ENCODE peak calls at places on chromosomes 6 and 20, in seven cellular contexts. U, G, Y, O, K, P and A are unnamed samples.

GRCh38 chr6:108940741-108941140 is 92.5 kb downstream of the ARMC2 start:
- DNase-seq in U (no peak), G (no peak), Y (no peak), O (no peak), K (no peak), P (no peak), A (no peak)

GRCh38 chr20:59812286-59813125 is 120.9 kb downstream of the SYCP2 start:
- DNase-seq in U (no peak), G (no peak), Y (no peak), O (no peak), K (no peak), P (no peak), A (peak; percentile 81)

GRCh38 chr20:25032478-25033183 is 25.3 kb downstream of the ACSS1 start:
- DNase-seq in U (no peak), G (no peak), Y (peak; percentile 61), O (no peak), K (no peak), P (no peak), A (no peak)

GRCh38 chr20:57772349-57772964 is 62.6 kb upstream of the PMEPA1 start:
- DNase-seq in U (peak; percentile 36), G (no peak), Y (peak; percentile 76), O (no peak), K (no peak), P (peak; percentile 91), A (no peak)

GRCh38 chr6:95741001-95741400 is 163.7 kb downstream of the MANEA start:
- DNase-seq in U (no peak), G (no peak), Y (no peak), O (no peak), K (no peak), P (no peak), A (no peak)

GRCh38 chr6:17393335-17394191 is at the start of gene CAP2:
- DNase-seq in U (peak; percentile 78), G (peak; percentile 42), Y (peak; percentile 88), O (no peak), K (no peak), P (peak; percentile 55), A (no peak)

GRCh38 chr6:49565261-49565660 is 14.8 kb downstream of the C6orf141 start:
- DNase-seq in U (no peak), G (no peak), Y (no peak), O (no peak), K (no peak), P (no peak), A (no peak)

GRCh38 chr6:82608365-82608764 is 244.7 kb downstream of the TPBG start:
- DNase-seq in U (no peak), G (no peak), Y (peak; percentile 31), O (no peak), K (no peak), P (no peak), A (no peak)

GRCh38 chr20:56748476-56749377 is 119.6 kb downstream of the TFAP2C start:
- DNase-seq in U (no peak), G (no peak), Y (no peak), O (no peak), K (no peak), P (no peak), A (no peak)

GRCh38 chr6:11008821-11009220 is 35.3 kb downstream of the ELOVL2 start:
- DNase-seq in U (no peak), G (no peak), Y (no peak), O (no peak), K (no peak), P (peak; percentile 27), A (no peak)

GRCh38 chr20:43569282-43569681 is 10.5 kb downstream of the SGK2 start:
- DNase-seq in U (no peak), G (no peak), Y (no peak), O (no peak), K (no peak), P (no peak), A (no peak)

GRCh38 chr20:10793741-10794140 is 119.9 kb upstream of the JAG1 start:
- DNase-seq in U (no peak), G (peak; percentile 36), Y (no peak), O (no peak), K (no peak), P (no peak), A (peak; percentile 55)

GRCh38 chr20:474581-474980 is 12.2 kb upstream of the TBC1D20 start:
- DNase-seq in U (no peak), G (no peak), Y (no peak), O (no peak), K (no peak), P (no peak), A (no peak)

GRCh38 chr6:73504160-73504559 is 16.7 kb downstream of the EEF1A1 start:
- DNase-seq in U (no peak), G (no peak), Y (no peak), O (no peak), K (no peak), P (no peak), A (no peak)
- H3K36me3 ChIP-seq in U (no peaks in the 10 kb centered on the region), G (no peaks in the 10 kb centered on the region), Y (peaks cover 21% of the 10 kb centered on the region), O (peaks cover 58% of the 10 kb centered on the region), K (no peaks in the 10 kb centered on the region), P (peaks cover 12% of the 10 kb centered on the region), A (peaks cover 18% of the 10 kb centered on the region)

DNA sequence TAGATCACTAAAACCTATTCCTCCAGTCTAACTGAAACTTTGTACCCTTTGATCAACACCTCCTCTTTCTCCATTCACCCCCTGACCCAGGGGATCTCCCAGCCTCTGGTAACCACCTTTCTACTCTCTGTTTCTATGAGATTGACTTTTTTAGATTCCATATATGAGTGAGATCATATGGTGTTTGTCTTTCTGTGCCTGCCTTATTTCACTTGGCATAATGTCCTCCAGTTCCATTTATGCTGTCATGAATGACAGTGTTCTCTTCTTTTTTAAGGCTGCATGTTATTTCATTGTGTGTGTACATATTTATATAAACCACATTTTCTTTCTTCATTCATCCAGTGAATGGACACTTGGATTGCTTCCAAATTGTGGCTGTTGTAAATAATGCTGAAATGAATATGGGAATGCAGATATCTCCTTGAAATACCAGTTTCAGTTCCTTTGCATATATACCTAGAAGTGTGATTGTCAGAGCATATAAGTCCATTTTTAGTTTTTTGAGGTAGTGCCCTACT is 57.7 kb downstream of the DHX35 start:
- DNase-seq in U (no peak), G (no peak), Y (no peak), O (no peak), K (peak; percentile 69), P (no peak), A (no peak)
- H3K36me3 ChIP-seq in U (no peaks in the 10 kb centered on the region), G (no peaks in the 10 kb centered on the region), Y (peaks cover 76% of the 10 kb centered on the region), O (peaks cover 91% of the 10 kb centered on the region), K (no peaks in the 10 kb centered on the region), P (peaks cover 19% of the 10 kb centered on the region), A (peaks cover 47% of the 10 kb centered on the region)

GRCh38 chr20:37192137-37192854 is 12.9 kb upstream of the MROH8 start:
- DNase-seq in U (peak; percentile 90), G (peak; percentile 88), Y (peak; percentile 87), O (peak; percentile 16), K (peak; percentile 84), P (peak; percentile 88), A (peak; percentile 95)

GRCh38 chr20:37193226-37193625 is 13.9 kb upstream of the MROH8 start:
- DNase-seq in U (no peak), G (no peak), Y (no peak), O (no peak), K (no peak), P (no peak), A (no peak)

GRCh38 chr20:37188787-37189186 is 9.4 kb upstream of the MROH8 start:
- DNase-seq in U (no peak), G (no peak), Y (no peak), O (no peak), K (no peak), P (no peak), A (no peak)

GRCh38 chr20:37189617-37190016 is 10.3 kb upstream of the MROH8 start:
- DNase-seq in U (no peak), G (no peak), Y (no peak), O (no peak), K (peak; percentile 64), P (no peak), A (no peak)

DNA sequence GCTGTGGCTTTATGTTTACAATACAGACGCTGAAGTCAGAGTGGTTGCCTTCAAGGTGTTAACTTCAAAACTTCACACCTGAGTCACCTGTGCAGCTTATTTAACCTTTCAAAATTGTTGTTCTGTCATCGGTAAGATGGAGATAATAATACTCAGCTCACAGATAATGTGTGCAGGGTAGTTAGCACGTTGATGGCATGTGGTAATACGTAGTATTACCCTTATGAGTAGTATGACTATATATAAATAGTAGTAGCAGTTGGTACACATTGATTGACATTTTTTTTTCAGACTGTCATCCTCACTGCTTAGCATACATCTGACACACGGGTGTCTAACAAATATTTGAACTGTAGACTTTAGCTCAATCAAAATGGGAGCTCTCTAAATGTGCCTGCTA is 11.0 kb upstream of the MROH8 start:
- DNase-seq in U (no peak), G (no peak), Y (no peak), O (no peak), K (no peak), P (no peak), A (no peak)
- H3K36me3 ChIP-seq in U (no peaks in the 10 kb centered on the region), G (no peaks in the 10 kb centered on the region), Y (peaks cover 40% of the 10 kb centered on the region), O (peaks cover 79% of the 10 kb centered on the region), K (peaks cover 9% of the 10 kb centered on the region), P (peaks cover 20% of the 10 kb centered on the region), A (peaks cover 12% of the 10 kb centered on the region)

GRCh38 chr6:25254671-25255070 is 24.5 kb upstream of the CARMIL1 start:
- DNase-seq in U (no peak), G (no peak), Y (no peak), O (no peak), K (no peak), P (no peak), A (no peak)
- H3K36me3 ChIP-seq in U (no peaks in the 10 kb centered on the region), G (no peaks in the 10 kb centered on the region), Y (no peaks in the 10 kb centered on the region), O (no peaks in the 10 kb centered on the region), K (no peaks in the 10 kb centered on the region), P (no peaks in the 10 kb centered on the region), A (no peaks in the 10 kb centered on the region)

DNA sequence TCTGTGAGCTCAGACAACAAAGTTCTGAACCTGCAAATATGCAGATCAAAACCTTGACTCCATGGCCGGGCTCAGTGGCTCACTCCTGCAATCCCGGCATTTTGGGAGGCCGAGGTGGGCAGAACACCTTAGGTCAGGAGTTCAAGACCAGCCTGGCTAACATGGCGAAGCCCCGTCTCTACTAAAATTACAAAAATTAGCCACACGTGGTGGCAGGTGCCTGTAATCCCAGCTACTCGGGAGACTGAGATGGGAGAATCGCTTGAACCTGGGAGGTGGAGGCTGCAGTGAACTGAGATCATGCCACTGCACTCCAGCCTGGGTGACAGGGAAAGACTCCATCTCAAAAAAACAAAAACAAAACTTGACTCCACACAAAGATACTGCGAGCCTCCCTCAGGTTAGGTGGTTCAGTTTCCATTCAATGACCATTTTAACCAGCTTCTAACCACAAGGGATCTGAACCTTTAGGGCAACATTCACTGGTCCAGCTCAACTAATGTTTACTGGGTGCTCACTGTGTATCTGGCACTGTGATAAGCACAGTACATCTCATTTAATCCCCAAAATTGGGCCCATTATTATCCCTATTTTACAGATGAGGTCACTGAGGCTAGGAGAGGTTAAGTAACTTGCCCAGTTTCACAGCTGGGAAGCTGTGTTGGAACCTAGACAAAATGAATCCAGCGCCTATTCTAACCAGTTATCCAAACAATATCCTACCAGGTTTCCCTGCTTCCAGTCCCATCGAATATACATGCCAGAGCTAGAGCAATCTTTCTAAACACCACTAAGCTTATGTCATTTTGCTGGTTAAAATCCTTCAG is 1.8 kb downstream of the SNRPB start:
- DNase-seq in U (no peak), G (no peak), Y (no peak), O (no peak), K (peak; percentile 24), P (no peak), A (peak; percentile 31)
- H3K36me3 ChIP-seq in U (no peaks in the 10 kb centered on the region), G (peaks cover 13% of the 10 kb centered on the region), Y (peaks cover 47% of the 10 kb centered on the region), O (peaks cover 49% of the 10 kb centered on the region), K (peaks cover 28% of the 10 kb centered on the region), P (peaks cover 43% of the 10 kb centered on the region), A (peaks cover 38% of the 10 kb centered on the region)